ENCODE peak calls at places on chromosome 1, in nine cellular contexts. V is lower lobe of right lung; P is activated CD8-positive, alpha-beta memory T cell treated with anti-CD3 and anti-CD28 coated beads for 24 hours; N is NCI-H1092; T is sciatic nerve; H is kidney glomerular epithelial cell; W is MV-4-11; U is Ammon's horn; R is OCI-LY7. M is an unnamed sample.

GRCh38 chr1:210437781-210438180 is 109.1 kb downstream of the HHAT start:
- DNase-seq in R (no peak), H (no peak), W (no peak), T (no peak), P (no peak), N (no peak), U (no peak), V (no peak), M (no peak)

GRCh38 chr1:103194060-103194459 is 85.7 kb upstream of the COL11A1 start:
- DNase-seq in R (no peak), W (no peak), N (no peak), V (no peak), U (no peak), H (no peak), P (no peak), T (no peak), M (no peak)

GRCh38 chr1:11693917-11694316 is 2.4 kb downstream of the DRAXIN start:
- DNase-seq in P (no peak), H (no peak), N (no peak), T (no peak), V (no peak), U (no peak), R (no peak), W (no peak), M (no peak)

GRCh38 chr1:82686774-82687173 is 886.0 kb downstream of the ADGRL2 start:
- DNase-seq in T (no peak), W (no peak), U (no peak), P (no peak), H (no peak), V (no peak), N (no peak), R (no peak), M (no peak)

GRCh38 chr1:157114183-157115121 is 14.8 kb upstream of the ETV3L start:
- DNase-seq in V (no peak), N (no peak), T (peak; percentile 46), U (no peak), R (no peak), H (no peak), P (no peak), W (no peak), M (no peak)

GRCh38 chr1:155940993-155941844 is at the start of gene RXFP4:
- DNase-seq in H (no peak), N (no peak), T (no peak), R (peak; percentile 52), W (no peak), U (no peak), P (no peak), V (peak; percentile 77), M (no peak)

GRCh38 chr1:45035631-45036301 is 23.7 kb downstream of the UROD start:
- DNase-seq in V (no peak), R (no peak), P (no peak), T (no peak), N (no peak), U (no peak), W (no peak), H (no peak), M (no peak)

GRCh38 chr1:21059021-21059420 is 117.7 kb downstream of the EIF4G3 start:
- DNase-seq in V (no peak), U (no peak), P (no peak), R (no peak), H (no peak), T (no peak), N (no peak), W (no peak), M (no peak)

GRCh38 chr1:58862728-58863385 is 79.0 kb upstream of the JUN start:
- DNase-seq in P (no peak), V (no peak), T (no peak), R (no peak), H (no peak), U (peak; percentile 85), W (no peak), N (no peak), M (no peak)

GRCh38 chr1:6401673-6402072 is 8.1 kb upstream of the ACOT7 start:
- DNase-seq in R (no peak), P (no peak), V (peak; percentile 66), N (no peak), H (no peak), U (no peak), W (peak; percentile 66), T (no peak), M (no peak)

GRCh38 chr1:63112155-63112914 is 210.0 kb upstream of the FOXD3 start:
- DNase-seq in T (no peak), U (peak; percentile 18), P (no peak), V (no peak), H (peak; percentile 16), R (no peak), W (peak; percentile 73), N (no peak), M (no peak)